ENCODE peak calls at places on chromosomes 6 and 20, in six cellular contexts. J is T-helper 2 cell; Y is heart right ventricle; M is ELF-1; T is T follicular helper cell; W is effector memory CD8-positive, alpha-beta T cell. E is an unnamed sample.
A peak's percentile ranks its signal among the peaks of the same experiment; 100 is the strongest.

GRCh38 chr20:10433014-10433622 is 904 bp downstream of the MKKS start:
- DNase-seq in J (no peak), Y (no peak), M (peak; percentile 42), T (no peak), W (no peak), E (no peak)

GRCh38 chr6:29758761-29759160 is 35.5 kb downstream of the HLA-F start:
- DNase-seq in J (no peak), Y (no peak), M (no peak), T (no peak), W (no peak), E (no peak)

GRCh38 chr20:33516882-33517281 is 27.0 kb downstream of the CBFA2T2 start:
- DNase-seq in J (no peak), Y (no peak), M (no peak), T (no peak), W (no peak), E (no peak)

GRCh38 chr6:4682431-4683159 is 93.6 kb upstream of the CDYL start:
- DNase-seq in J (no peak), Y (no peak), M (no peak), T (no peak), W (no peak), E (no peak)

GRCh38 chr6:90135672-90136071 is 161.0 kb downstream of the BACH2 start:
- DNase-seq in J (no peak), Y (no peak), M (no peak), T (no peak), W (no peak), E (no peak)

GRCh38 chr6:84065718-84066290 is 32.2 kb downstream of the MRAP2 start:
- DNase-seq in J (no peak), Y (no peak), M (no peak), T (no peak), W (no peak), E (no peak)

GRCh38 chr6:446418-447366 is 55.1 kb downstream of the IRF4 start:
- DNase-seq in J (peak; percentile 60), Y (no peak), M (no peak), T (peak; percentile 63), W (peak; percentile 57), E (peak; percentile 78)

GRCh38 chr6:26594730-26595632 is 1.8 kb upstream of the ABT1 start:
- DNase-seq in J (no peak), Y (no peak), M (peak; percentile 87), T (no peak), W (no peak), E (no peak)

GRCh38 chr20:48214601-48215000 is 429.3 kb upstream of the SULF2 start:
- DNase-seq in J (no peak), Y (no peak), M (peak; percentile 31), T (no peak), W (no peak), E (no peak)

GRCh38 chr6:70314240-70314639 is 11.4 kb upstream of the COL9A1 start:
- DNase-seq in J (no peak), Y (no peak), M (no peak), T (no peak), W (no peak), E (no peak)

GRCh38 chr6:148261470-148261869 is 81.2 kb upstream of the SASH1 start:
- DNase-seq in J (no peak), Y (no peak), M (no peak), T (no peak), W (no peak), E (no peak)

GRCh38 chr6:42026540-42026939 is 23.8 kb upstream of the TAF8 start:
- DNase-seq in J (no peak), Y (no peak), M (no peak), T (no peak), W (no peak), E (no peak)

GRCh38 chr6:145733770-145734169 is 1.6 kb downstream of the EPM2A start:
- DNase-seq in J (no peak), Y (no peak), M (no peak), T (no peak), W (no peak), E (no peak)